ENCODE peak calls at places on chromosomes 13 and 19, in six cellular contexts. H is left lung; F is Panc1; Z is HepG2; X is activated CD4-positive, alpha-beta T cell treated with anti-CD3 and anti-CD28 coated beads for 36 hours; B is heart right ventricle. S is an unnamed sample.
A peak's percentile ranks its signal among the peaks of the same experiment; 100 is the strongest.

GRCh38 chr19:39296055-39296645 is at the start of gene IFNL1:
- ATAC-seq in F (peak; percentile 19), H (peak; percentile 92), Z (no peak), X (no peak), B (no peak), S (no peak)

GRCh38 chr13:39777021-39777420 is 121.6 kb downstream of the COG6 start:
- ATAC-seq in X (peak; percentile 5), H (no peak), F (no peak), Z (no peak), B (no peak), S (no peak)

GRCh38 chr13:114142640-114143490 is 10.4 kb upstream of the RASA3 start:
- ATAC-seq in B (peak; percentile 46), Z (no peak), X (peak; percentile 36), F (no peak), H (peak; percentile 66), S (no peak)

GRCh38 chr13:41222259-41222852 is 28.0 kb upstream of the KBTBD7 start:
- ATAC-seq in H (peak; percentile 97), Z (peak; percentile 91), X (peak; percentile 97), F (peak; percentile 92), B (peak; percentile 82), S (peak; percentile 88)

GRCh38 chr13:110850840-110851239 is 64.0 kb downstream of the ANKRD10 start:
- ATAC-seq in F (no peak), H (no peak), Z (no peak), B (no peak), X (no peak), S (no peak)

GRCh38 chr19:8539621-8540149 is 25.7 kb upstream of the ZNF414 start:
- ATAC-seq in H (no peak), F (no peak), B (no peak), Z (no peak), X (no peak), S (no peak)

GRCh38 chr19:15010497-15011255 is 31.0 kb upstream of the SLC1A6 start:
- ATAC-seq in Z (no peak), B (no peak), H (no peak), F (no peak), X (no peak), S (no peak)

GRCh38 chr13:102729560-102730275 is 34.9 kb upstream of the METTL21C start:
- ATAC-seq in Z (no peak), H (peak; percentile 53), B (no peak), F (no peak), X (peak; percentile 44), S (peak; percentile 69)

GRCh38 chr19:4879041-4879440 is 11.6 kb upstream of the PLIN3 start:
- ATAC-seq in X (no peak), F (no peak), Z (no peak), B (no peak), H (no peak), S (no peak)

GRCh38 chr19:19900124-19900523 is 622 bp upstream of the ZNF93 start:
- ATAC-seq in H (peak; percentile 5), X (peak; percentile 0), Z (peak; percentile 51), B (no peak), F (peak; percentile 15), S (peak; percentile 28)

GRCh38 chr13:28650284-28650683 is 8.6 kb upstream of the POMP start:
- ATAC-seq in H (no peak), F (no peak), X (peak; percentile 61), B (no peak), Z (no peak), S (no peak)